ENCODE peak calls at places on chromosome 18, in seven cellular contexts. O, V, J, E, W, M and R are unnamed samples. For H3K36me3 and H3K4me1, the result is how much of the 10 kb centered on the place peaks cover.

GRCh38 chr18:22168360-22168921 is 948 bp upstream of the GATA6 start:
- DNase-seq in O (no peak), V (peak), J (no peak), E (no peak), W (no peak), M (peak), R (no peak)

GRCh38 chr18:39037925-39038324 is 1472.3 kb upstream of the CELF4 start:
- DNase-seq in O (no peak), V (no peak), J (no peak), E (no peak), W (no peak), M (no peak), R (no peak)

GRCh38 chr18:33010149-33010548 is 237.3 kb upstream of the KLHL14 start:
- DNase-seq in O (no peak), V (peak), J (no peak), E (no peak), W (no peak), M (no peak), R (no peak)

GRCh38 chr18:79059456-79059855 is 9.7 kb upstream of the ATP9B start:
- DNase-seq in O (no peak), V (no peak), J (no peak), E (no peak), W (no peak), M (no peak), R (no peak)

GRCh38 chr18:54229660-54230059 is 5.2 kb upstream of the MBD2 start:
- DNase-seq in O (no peak), V (no peak), J (no peak), E (no peak), W (no peak), M (no peak), R (no peak)

GRCh38 chr18:37006742-37007141 is 177.8 kb downstream of the KIAA1328 start:
- DNase-seq in O (no peak), V (no peak), J (no peak), E (no peak), W (no peak), M (no peak), R (no peak)

GRCh38 chr18:75065251-75066000 is 143.5 kb downstream of the PTGR3 start:
- DNase-seq in O (no peak), V (no peak), J (no peak), E (no peak), W (no peak), M (no peak), R (no peak)

GRCh38 chr18:34929336-34929780 is 111.9 kb upstream of the MAPRE2 start:
- DNase-seq in O (no peak), V (peak), J (peak), E (no peak), W (no peak), M (no peak), R (no peak)

GRCh38 chr18:54720590-54720989 is 107.7 kb upstream of the RAB27B start:
- DNase-seq in O (no peak), V (no peak), J (no peak), E (no peak), W (no peak), M (no peak), R (no peak)

GRCh38 chr18:72460210-72460680 is 83.9 kb downstream of the CBLN2 start:
- DNase-seq in O (no peak), V (peak), J (no peak), E (no peak), W (no peak), M (no peak), R (no peak)

GRCh38 chr18:35982404-35983114 is 10.1 kb downstream of the RMP24 start:
- DNase-seq in O (no peak), V (no peak), J (no peak), E (no peak), W (no peak), M (no peak), R (no peak)

GRCh38 chr18:51211552-51211951 is 14.1 kb upstream of the MEX3C start:
- DNase-seq in O (no peak), V (peak), J (no peak), E (no peak), W (no peak), M (no peak), R (no peak)

GRCh38 chr18:2572892-2573291 is 1.5 kb downstream of the NDC80 start:
- DNase-seq in O (no peak), V (no peak), J (no peak), E (no peak), W (no peak), M (peak), R (no peak)

GRCh38 chr18:48479531-48479930 is 59.3 kb upstream of the CTIF start:
- DNase-seq in O (no peak), V (no peak), J (no peak), E (no peak), W (no peak), M (no peak), R (no peak)

GRCh38 chr18:23106575-23106974 is 28.7 kb upstream of the CABLES1 start:
- DNase-seq in O (no peak), V (peak), J (peak), E (peak), W (no peak), M (no peak), R (no peak)

GRCh38 chr18:3380384-3380961 is 69.5 kb upstream of the TGIF1 start:
- DNase-seq in O (no peak), V (peak), J (peak), E (no peak), W (no peak), M (no peak), R (no peak)

GRCh38 chr18:68763082-68763481 is 34.8 kb upstream of the CCDC102B start:
- DNase-seq in O (no peak), V (peak), J (no peak), E (no peak), W (no peak), M (no peak), R (no peak)

GRCh38 chr18:52670903-52671302 is 330.9 kb downstream of the DCC start:
- DNase-seq in O (no peak), V (no peak), J (no peak), E (peak), W (no peak), M (peak), R (no peak)

DNA sequence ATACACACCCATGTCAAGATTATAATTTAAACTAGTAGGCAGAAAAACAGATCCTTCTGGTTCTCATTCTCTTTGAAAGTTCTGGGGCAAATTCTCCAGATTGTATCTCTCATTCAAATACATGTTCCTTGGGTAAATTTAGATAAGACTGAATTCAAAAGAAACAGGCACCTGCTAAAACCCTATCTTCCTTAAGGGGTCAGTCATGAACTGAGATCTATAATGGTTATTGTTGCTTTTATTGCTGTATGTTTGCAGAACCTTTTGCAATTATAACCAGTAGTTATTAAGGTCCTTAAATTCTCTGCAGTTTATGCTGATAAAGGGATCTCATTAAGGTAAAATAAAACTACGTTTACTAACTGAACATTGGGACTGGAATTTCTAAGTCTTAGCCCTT is 83.5 kb downstream of the MYO5B start:
- DNase-seq in O (no peak), V (no peak), J (no peak), E (no peak), W (no peak), M (no peak), R (no peak)
- TF ChIP-seq CTCF in O (peak), V (no peak), J (peak), E (peak), W (no peak), M (no peak), R (no peak)

GRCh38 chr18:9952633-9953416 is 39.0 kb downstream of the VAPA start:
- DNase-seq in O (no peak), V (no peak), J (no peak), E (no peak), W (no peak), M (no peak), R (no peak)
- H3K36me3 ChIP-seq in O (under half), V (under half), J (under half), E (under half), W (under half), M (under half), R (under half)

DNA sequence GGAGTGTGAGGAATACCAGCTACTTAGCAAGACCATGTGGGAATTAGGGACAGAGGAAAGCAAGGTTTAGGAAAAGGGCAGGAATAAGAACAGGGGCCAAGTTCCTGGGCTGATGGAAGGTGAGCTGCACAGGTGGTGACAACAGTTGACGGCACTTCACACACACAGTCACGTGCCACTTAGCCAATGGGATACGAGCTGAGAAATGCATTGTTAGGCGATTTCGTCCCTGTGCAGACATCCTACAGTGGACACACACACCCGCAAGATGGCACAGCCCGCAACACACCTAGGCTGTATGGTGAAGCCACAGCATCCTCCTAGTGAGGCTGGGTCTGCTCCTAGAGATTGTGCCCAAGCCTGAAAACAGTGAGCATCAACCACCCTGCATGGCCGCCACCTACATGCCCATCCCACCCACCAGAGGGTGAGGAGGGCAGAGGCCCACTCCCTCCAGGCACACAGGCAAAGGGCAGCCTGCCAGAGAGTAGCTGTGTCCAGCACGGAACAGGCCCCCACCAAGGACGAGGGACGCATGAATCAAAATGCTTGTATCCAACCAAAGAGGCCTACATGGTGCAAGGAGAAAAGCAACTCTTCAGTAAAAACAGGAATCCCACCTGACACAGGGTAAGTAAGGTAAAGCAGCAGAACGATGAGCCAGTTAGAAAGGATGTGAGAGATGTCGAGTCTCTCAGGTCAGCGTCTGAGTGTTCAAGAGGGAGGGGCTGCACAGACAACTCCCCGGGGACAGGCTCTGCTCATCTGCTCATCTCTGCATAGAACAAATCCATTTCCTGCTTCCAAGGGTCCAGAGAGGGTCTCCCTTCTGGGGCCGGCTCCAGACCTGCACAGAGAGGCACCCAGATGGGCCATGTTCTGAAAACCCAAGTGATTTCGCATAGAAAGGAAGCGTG is 51.3 kb downstream of the ZNF516 start:
- DNase-seq in O (no peak), V (no peak), J (no peak), E (no peak), W (no peak), M (no peak), R (peak)
- H3K4me1 ChIP-seq in O (under half), V (under half), J (under half), E (under half), W (under half), M (under half), R (under half)

GRCh38 chr18:63339920-63340484 is 20.4 kb upstream of the BCL2 start:
- DNase-seq in O (no peak), V (peak), J (peak), E (no peak), W (no peak), M (peak), R (peak)

GRCh38 chr18:63344263-63344662 is 22.7 kb downstream of the KDSR start:
- DNase-seq in O (no peak), V (no peak), J (no peak), E (no peak), W (no peak), M (no peak), R (no peak)

GRCh38 chr18:63346031-63346430 is 21.0 kb downstream of the KDSR start:
- DNase-seq in O (no peak), V (no peak), J (no peak), E (peak), W (no peak), M (no peak), R (no peak)

GRCh38 chr18:63344918-63345317 is 22.1 kb downstream of the KDSR start:
- DNase-seq in O (no peak), V (no peak), J (no peak), E (no peak), W (no peak), M (no peak), R (no peak)

DNA sequence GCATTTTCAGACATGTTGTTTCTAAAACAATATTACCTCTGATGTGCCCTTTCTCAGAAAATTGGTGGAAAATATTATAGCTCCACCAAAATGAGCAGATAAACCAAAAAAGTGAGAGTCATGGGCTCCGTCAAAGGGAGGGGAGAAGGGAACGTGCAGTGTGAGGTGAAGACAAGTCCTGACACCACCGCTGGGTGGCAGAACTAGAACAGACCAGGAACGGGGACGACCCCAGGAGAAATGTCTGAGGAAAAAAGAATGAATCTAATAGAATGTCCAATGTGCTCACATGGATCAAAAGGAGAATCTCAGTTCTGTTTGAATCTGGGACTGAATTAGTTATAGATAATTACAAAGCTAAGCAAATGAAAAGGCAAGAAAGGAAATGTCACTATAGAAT is 22.6 kb upstream of the BCL2 start:
- DNase-seq in O (no peak), V (peak), J (no peak), E (no peak), W (no peak), M (peak), R (peak)
- TF ChIP-seq CTCF in O (peak), V (peak), J (peak), E (peak), W (no peak), M (peak), R (peak)